ENCODE peak calls at places on chromosome 5, in four cellular contexts. H is heart right ventricle, Y is sigmoid colon, X is tibial artery. Q is an unnamed sample.

GRCh38 chr5:132134384-132134783 is 60.8 kb downstream of the CSF2 start:
- DNase-seq in Y (no peak), H (no peak), X (no peak), Q (no peak)

GRCh38 chr5:176906126-176906525 is 7.0 kb upstream of the HK3 start:
- DNase-seq in X (no peak), Y (no peak), H (no peak), Q (no peak)

GRCh38 chr5:2382776-2383677 is 368.4 kb downstream of the IRX2 start:
- DNase-seq in H (no peak), Y (no peak), X (no peak), Q (peak)

GRCh38 chr5:135974019-135974600 is 19.3 kb upstream of the LECT2 start:
- DNase-seq in H (no peak), Y (no peak), X (no peak), Q (no peak)

GRCh38 chr5:132110195-132110594 is 36.6 kb downstream of the CSF2 start:
- DNase-seq in H (no peak), Y (no peak), X (no peak), Q (no peak)

GRCh38 chr5:51846015-51846414 is 462.8 kb downstream of the ISL1 start:
- DNase-seq in X (no peak), Y (no peak), H (no peak), Q (no peak)

GRCh38 chr5:113166285-113166684 is 189.7 kb downstream of the DCP2 start:
- DNase-seq in X (no peak), Y (no peak), H (no peak), Q (no peak)

GRCh38 chr5:180353226-180353962 is at the start of gene GFPT2:
- DNase-seq in Y (peak), H (peak), X (peak), Q (peak)

GRCh38 chr5:40502045-40502444 is 177.7 kb upstream of the PTGER4 start:
- DNase-seq in X (no peak), Y (no peak), H (no peak), Q (no peak)

GRCh38 chr5:12399868-12400267 is 495.6 kb upstream of the CTNND2 start:
- DNase-seq in Y (no peak), H (no peak), X (no peak), Q (no peak)

DNA sequence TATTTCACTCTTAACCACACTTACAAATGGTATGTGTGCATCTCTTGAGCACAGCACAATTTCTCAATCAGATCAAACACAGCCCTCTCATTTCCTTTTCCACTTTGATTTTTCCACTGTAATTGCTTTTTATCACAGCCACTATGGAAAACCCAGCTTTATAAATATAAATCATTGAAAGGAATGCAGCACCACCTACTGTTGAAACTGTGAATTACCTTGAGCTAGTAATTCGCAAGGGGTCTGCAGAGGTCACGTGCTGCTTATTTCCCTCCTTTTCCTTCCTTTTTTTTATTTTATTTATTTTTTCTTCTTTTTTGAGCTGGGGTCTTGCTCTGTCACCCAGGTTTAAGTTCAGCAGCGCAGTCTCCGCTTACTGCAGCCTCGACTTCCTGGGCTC is 76.9 kb downstream of the CDH6 start:
- DNase-seq in X (no peak), H (no peak), Y (no peak), Q (no peak)
- TF ChIP-seq CTCF in X (peak), H (peak), Y (peak), Q (peak)

GRCh38 chr5:139038618-139039305 is 159.4 kb downstream of the SIL1 start:
- DNase-seq in Y (no peak), X (no peak), H (no peak), Q (peak)
- TF ChIP-seq CTCF in Y (no peak), X (no peak), H (no peak), Q (no peak)

DNA sequence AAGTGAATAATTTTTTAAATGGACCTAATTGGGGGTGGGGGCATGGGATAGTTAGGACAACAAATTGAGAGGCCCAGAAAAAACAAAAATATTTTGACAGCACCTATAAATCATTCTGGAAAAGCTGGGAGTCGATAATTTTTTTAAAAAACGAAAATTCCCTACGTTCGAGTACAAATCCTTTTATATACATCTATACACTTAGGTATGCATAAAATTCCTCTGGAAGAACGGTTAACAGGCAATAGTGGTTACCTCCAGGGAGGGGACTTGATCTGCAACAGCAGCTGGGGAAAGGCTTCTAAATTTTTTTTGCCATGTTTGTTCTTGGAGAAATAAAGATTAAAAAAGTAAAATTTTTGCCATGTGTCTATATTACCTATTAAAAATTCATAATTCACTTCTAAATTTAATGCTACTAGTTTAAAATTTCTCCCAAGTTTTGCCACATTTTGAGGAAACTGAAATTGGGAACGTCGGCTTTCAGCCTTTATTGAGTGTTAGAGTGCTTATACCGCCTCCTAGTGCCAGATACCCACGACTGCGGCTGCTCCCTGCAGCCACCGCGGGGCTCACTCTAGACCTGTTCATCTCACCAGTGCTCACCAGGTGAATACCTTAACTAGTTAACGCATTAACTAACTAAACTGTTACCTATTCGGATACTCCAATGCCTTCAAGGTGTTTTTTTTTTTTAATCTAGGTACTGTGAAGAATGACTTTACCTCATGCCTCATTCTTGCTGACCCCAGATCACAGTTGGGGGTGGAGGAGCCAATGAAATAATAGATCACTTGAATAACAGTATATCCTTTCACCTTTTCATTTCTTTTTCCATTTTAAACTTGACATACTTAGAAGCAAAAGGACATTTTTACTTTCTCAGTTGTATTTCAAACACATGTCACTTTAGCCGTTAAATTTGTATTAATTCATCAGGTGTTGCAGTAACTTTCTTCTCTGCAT is 1.8 kb upstream of the BHMT start:
- DNase-seq in X (no peak), H (no peak), Y (no peak), Q (no peak)
- TF ChIP-seq CTCF in X (no peak), H (no peak), Y (no peak), Q (peak)

GRCh38 chr5:9920696-9921095 is 290.5 kb upstream of the TAS2R1 start:
- DNase-seq in Y (no peak), X (no peak), H (no peak), Q (no peak)
- TF ChIP-seq CTCF in Y (no peak), X (no peak), H (no peak), Q (no peak)

GRCh38 chr5:149153751-149154610 is 12.7 kb downstream of the ABLIM3 start:
- DNase-seq in Y (no peak), H (peak), X (peak), Q (no peak)
- TF ChIP-seq CTCF in Y (no peak), H (no peak), X (no peak), Q (no peak)

GRCh38 chr5:124725040-124725434 is 21.4 kb downstream of the ZNF608 start:
- DNase-seq in X (no peak), Y (no peak), H (no peak), Q (no peak)
- TF ChIP-seq CTCF in X (no peak), Y (no peak), H (no peak), Q (no peak)

DNA sequence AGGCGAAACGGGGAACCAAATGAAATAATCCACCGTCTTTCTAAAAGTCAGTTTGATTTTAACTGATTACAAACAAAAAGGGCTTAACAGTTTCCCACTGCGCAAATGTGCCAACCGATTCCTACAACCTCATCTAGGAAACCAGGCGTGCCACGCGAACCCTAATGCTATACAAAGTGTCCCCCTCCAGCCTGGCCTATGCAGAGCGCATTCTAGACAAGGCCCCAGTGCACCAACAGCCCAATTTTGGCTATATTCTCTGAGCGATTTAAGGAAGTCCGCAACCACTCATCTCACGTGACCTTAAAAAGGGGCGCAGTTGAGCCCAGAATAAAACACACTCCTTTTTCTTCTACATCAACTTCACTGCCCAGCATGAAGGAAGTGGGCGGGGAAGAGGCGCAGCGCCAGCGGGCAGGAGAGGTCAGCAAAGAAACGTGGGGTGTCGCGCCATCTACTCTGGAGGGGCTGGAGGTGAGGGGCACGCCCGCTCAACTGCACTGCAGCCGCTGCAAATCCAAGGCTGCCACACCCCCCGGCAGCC is 779 bp downstream of the FAM13B start:
- DNase-seq in X (peak), Y (peak), H (peak), Q (no peak)
- TF ChIP-seq CTCF in X (no peak), Y (no peak), H (no peak), Q (no peak)

GRCh38 chr5:163104496-163104895 is 332.9 kb upstream of the CCNG1 start:
- DNase-seq in X (no peak), H (no peak), Y (no peak), Q (no peak)
- TF ChIP-seq CTCF in X (no peak), H (no peak), Y (no peak), Q (no peak)

Q was measured in osteocyte.